ENCODE peak calls at places on chromosomes 5 and 9, in six cellular contexts. L, T, G, D, S and O are unnamed samples.

GRCh38 chr9:90929616-90930015 is 128.0 kb downstream of the SYK start:
- DNase-seq in D (no peak), L (no peak), T (no peak), S (no peak), G (no peak), O (no peak)

GRCh38 chr5:143148461-143149170 is 254.9 kb downstream of the NR3C1 start:
- DNase-seq in G (no peak), L (no peak), D (no peak), S (no peak), T (no peak), O (no peak)

GRCh38 chr5:14118551-14119320 is 24.4 kb upstream of the TRIO start:
- DNase-seq in T (no peak), G (no peak), D (no peak), S (peak; percentile 46), L (no peak), O (peak; percentile 38)

GRCh38 chr5:143551765-143552164 is 148.3 kb upstream of the NR3C1 start:
- DNase-seq in T (no peak), G (no peak), S (no peak), L (no peak), D (no peak), O (no peak)

GRCh38 chr5:180170111-180170809 is 38.8 kb downstream of the RASGEF1C start:
- DNase-seq in L (peak; percentile 64), D (no peak), T (no peak), G (no peak), S (peak; percentile 42), O (no peak)

GRCh38 chr5:179762781-179763176 is 30.2 kb downstream of the MAML1 start:
- DNase-seq in D (no peak), L (no peak), S (no peak), T (no peak), G (no peak), O (no peak)

GRCh38 chr5:83099445-83099844 is 22.1 kb downstream of the XRCC4 start:
- DNase-seq in G (no peak), D (peak; percentile 41), S (no peak), L (no peak), T (no peak), O (no peak)

GRCh38 chr5:167816864-167817263 is 474.6 kb upstream of the WWC1 start:
- DNase-seq in T (no peak), S (no peak), D (no peak), G (no peak), L (no peak), O (no peak)

GRCh38 chr9:106286249-106286648 is 576.7 kb upstream of the ZNF462 start:
- DNase-seq in L (no peak), T (no peak), G (no peak), D (no peak), S (peak; percentile 63), O (no peak)

GRCh38 chr5:76000586-76000985 is 82.6 kb upstream of the SV2C start:
- DNase-seq in D (no peak), G (no peak), L (no peak), T (no peak), S (no peak), O (no peak)

GRCh38 chr5:154766558-154767281 is 11.5 kb downstream of the LARP1 start:
- DNase-seq in G (no peak), S (no peak), L (no peak), D (no peak), T (no peak), O (no peak)

GRCh38 chr5:154765396-154765925 is 10.3 kb downstream of the LARP1 start:
- DNase-seq in L (no peak), D (no peak), G (no peak), S (no peak), T (no peak), O (no peak)

GRCh38 chr5:154767537-154767936 is 12.4 kb downstream of the LARP1 start:
- DNase-seq in L (no peak), D (no peak), T (no peak), G (no peak), S (no peak), O (no peak)

GRCh38 chr5:154762700-154763099 is 7.5 kb downstream of the LARP1 start:
- DNase-seq in L (no peak), S (no peak), G (no peak), T (no peak), D (no peak), O (no peak)

DNA sequence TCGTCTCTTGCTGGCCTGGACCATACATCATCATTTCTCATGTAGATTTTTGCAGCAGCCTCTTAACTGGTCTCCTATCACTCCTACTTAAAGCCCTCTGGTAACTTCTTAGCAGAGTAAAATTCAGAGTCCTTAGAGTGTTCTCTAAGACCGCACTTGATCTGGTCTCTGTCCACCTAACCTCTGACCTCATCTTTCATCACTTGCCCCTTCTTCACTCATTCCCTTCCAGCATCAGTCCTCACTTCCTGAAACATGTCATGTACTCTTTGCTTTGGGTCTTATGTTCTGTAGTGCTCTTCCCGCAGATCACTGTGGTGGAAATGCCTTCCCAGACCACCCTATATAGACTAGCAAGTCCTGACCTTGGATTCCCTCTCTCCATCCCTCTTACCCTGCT is 9.8 kb downstream of the LARP1 start:
- DNase-seq in L (no peak), T (no peak), G (no peak), D (no peak), S (no peak), O (no peak)
- H3K4me1 ChIP-seq in L (peaks cover 56% of the 10 kb centered on the region), T (peaks cover 72% of the 10 kb centered on the region), G (peaks cover 77% of the 10 kb centered on the region), D (peaks cover 89% of the 10 kb centered on the region), S (peaks cover 29% of the 10 kb centered on the region), O (peaks cover 84% of the 10 kb centered on the region)

GRCh38 chr5:123807177-123807900 is 295.4 kb downstream of the CSNK1G3 start:
- DNase-seq in S (no peak), D (no peak), T (no peak), G (no peak), L (no peak), O (no peak)
- H3K4me1 ChIP-seq in S (peaks cover 17% of the 10 kb centered on the region), D (peaks cover 10% of the 10 kb centered on the region), T (peaks cover 48% of the 10 kb centered on the region), G (no peaks in the 10 kb centered on the region), L (no peaks in the 10 kb centered on the region), O (peaks cover 50% of the 10 kb centered on the region)

GRCh38 chr9:114373960-114374730 is 13.6 kb downstream of the AKNA start:
- DNase-seq in T (no peak), S (no peak), D (no peak), L (no peak), G (no peak), O (no peak)
- H3K4me1 ChIP-seq in T (no peaks in the 10 kb centered on the region), S (peaks cover 11% of the 10 kb centered on the region), D (peaks cover 6% of the 10 kb centered on the region), L (no peaks in the 10 kb centered on the region), G (peaks cover 96% of the 10 kb centered on the region), O (peaks cover 21% of the 10 kb centered on the region)

GRCh38 chr5:32304622-32305021 is 8.1 kb downstream of the MTMR12 start:
- DNase-seq in L (no peak), T (no peak), G (no peak), S (no peak), D (no peak), O (no peak)
- H3K4me1 ChIP-seq in L (peaks cover 58% of the 10 kb centered on the region), T (peaks cover 34% of the 10 kb centered on the region), G (peaks cover 8% of the 10 kb centered on the region), S (peaks cover 2% of the 10 kb centered on the region), D (peaks cover 73% of the 10 kb centered on the region), O (peaks cover 67% of the 10 kb centered on the region)

DNA sequence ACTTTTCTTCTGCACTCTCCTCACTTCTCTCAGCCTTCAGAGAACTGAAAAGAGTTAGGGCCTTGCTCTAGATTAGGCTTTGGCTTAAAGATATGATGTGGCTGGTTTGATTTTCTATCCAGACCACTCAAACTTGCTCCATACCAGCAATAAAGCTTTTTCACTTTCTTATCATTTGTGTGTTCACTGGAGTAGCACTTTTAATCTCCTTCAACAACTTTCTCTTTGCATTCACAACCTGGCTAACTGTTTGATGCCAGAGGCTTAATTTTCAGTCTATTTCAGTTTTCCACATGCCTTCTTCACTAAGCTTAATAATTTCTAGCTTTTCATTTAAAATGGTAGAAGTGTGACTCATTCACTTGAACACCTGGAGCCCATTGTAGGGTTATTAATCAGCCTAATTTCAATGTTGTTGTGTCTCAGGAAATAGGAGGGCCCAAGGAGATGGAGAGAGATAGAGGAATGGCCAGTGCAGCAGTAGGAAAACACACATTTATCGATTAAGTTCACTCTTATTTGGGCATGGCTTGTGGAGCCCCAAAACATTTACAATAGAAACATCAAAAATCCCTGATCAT is 5.9 kb downstream of the ATPSCKMT start:
- DNase-seq in T (no peak), G (no peak), L (no peak), S (no peak), D (no peak), O (no peak)
- H3K4me1 ChIP-seq in T (peaks cover 10% of the 10 kb centered on the region), G (peaks cover 5% of the 10 kb centered on the region), L (peaks cover 4% of the 10 kb centered on the region), S (no peaks in the 10 kb centered on the region), D (peaks cover 27% of the 10 kb centered on the region), O (peaks cover 7% of the 10 kb centered on the region)

DNA sequence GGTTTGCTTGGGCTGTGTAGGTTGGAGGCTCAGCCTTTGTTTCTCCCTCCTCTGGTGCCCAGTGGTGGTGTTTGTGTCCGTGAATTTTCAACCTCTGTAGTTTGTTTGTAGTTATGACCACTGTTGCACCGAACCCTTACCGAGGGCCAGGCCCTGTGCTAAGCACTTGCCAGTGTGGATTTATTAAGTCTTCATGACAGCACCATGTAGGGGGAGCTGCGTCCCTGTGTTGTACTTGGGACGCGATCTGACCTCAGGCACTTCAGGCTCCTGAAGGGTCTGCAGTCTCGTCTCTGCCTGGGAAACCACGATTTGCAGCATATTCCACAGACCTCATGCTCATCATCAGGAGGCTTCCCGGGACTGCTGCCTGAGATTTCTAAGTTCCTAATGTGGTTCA is 12.8 kb downstream of the TENT4A start:
- DNase-seq in S (no peak), T (no peak), G (no peak), L (no peak), D (no peak), O (no peak)
- H3K4me1 ChIP-seq in S (no peaks in the 10 kb centered on the region), T (peaks cover 88% of the 10 kb centered on the region), G (peaks cover 78% of the 10 kb centered on the region), L (peaks cover 19% of the 10 kb centered on the region), D (peaks cover 22% of the 10 kb centered on the region), O (peaks cover 94% of the 10 kb centered on the region)